ENCODE peak calls at places on chromosomes 3 and 15, in eight cellular contexts. One of them, this sample, is unnamed.
A peak's percentile ranks its signal among the peaks of the same experiment; 100 is the strongest.

GRCh38 chr3:194383276-194383940 is 13.9 kb upstream of the LRRC15 start:
- DNase-seq in thoracic aorta: no peak
- DNase-seq in stimulated activated CD8-positive, alpha-beta memory T cell treated with anti-CD3 and anti-CD28 coated beads, Interleukin-7, amount 100 ng/mL, for 1 hour: no peak
- DNase-seq in activated CD4-positive, alpha-beta T cell treated with anti-CD3 and anti-CD28 coated beads for 24 hours: no peak
- DNase-seq in psoas muscle: no peak
- DNase-seq in HS-5: no peak
- DNase-seq in RWPE1: no peak
- DNase-seq in NCI-H69: no peak
- DNase-seq in this sample: no peak

GRCh38 chr3:175187586-175187985 is 328.5 kb downstream of the NAALADL2 start:
- DNase-seq in thoracic aorta: no peak
- DNase-seq in stimulated activated CD8-positive, alpha-beta memory T cell treated with anti-CD3 and anti-CD28 coated beads, Interleukin-7, amount 100 ng/mL, for 1 hour: no peak
- DNase-seq in activated CD4-positive, alpha-beta T cell treated with anti-CD3 and anti-CD28 coated beads for 24 hours: no peak
- DNase-seq in psoas muscle: no peak
- DNase-seq in HS-5: no peak
- DNase-seq in RWPE1: no peak
- DNase-seq in NCI-H69: no peak
- DNase-seq in this sample: peak; percentile 64

GRCh38 chr15:101437209-101437608 is 52.3 kb downstream of the PCSK6 start:
- DNase-seq in thoracic aorta: no peak
- DNase-seq in stimulated activated CD8-positive, alpha-beta memory T cell treated with anti-CD3 and anti-CD28 coated beads, Interleukin-7, amount 100 ng/mL, for 1 hour: no peak
- DNase-seq in activated CD4-positive, alpha-beta T cell treated with anti-CD3 and anti-CD28 coated beads for 24 hours: no peak
- DNase-seq in psoas muscle: no peak
- DNase-seq in HS-5: no peak
- DNase-seq in RWPE1: no peak
- DNase-seq in NCI-H69: peak; percentile 84
- DNase-seq in this sample: no peak

GRCh38 chr15:74384566-74385441 is 17.4 kb upstream of the CYP11A1 start:
- DNase-seq in thoracic aorta: no peak
- DNase-seq in stimulated activated CD8-positive, alpha-beta memory T cell treated with anti-CD3 and anti-CD28 coated beads, Interleukin-7, amount 100 ng/mL, for 1 hour: no peak
- DNase-seq in activated CD4-positive, alpha-beta T cell treated with anti-CD3 and anti-CD28 coated beads for 24 hours: no peak
- DNase-seq in psoas muscle: no peak
- DNase-seq in HS-5: no peak
- DNase-seq in RWPE1: peak; percentile 84
- DNase-seq in NCI-H69: peak; percentile 18
- DNase-seq in this sample: no peak

GRCh38 chr3:140822381-140823047 is 119.1 kb upstream of the SLC25A36 start:
- DNase-seq in thoracic aorta: no peak
- DNase-seq in stimulated activated CD8-positive, alpha-beta memory T cell treated with anti-CD3 and anti-CD28 coated beads, Interleukin-7, amount 100 ng/mL, for 1 hour: no peak
- DNase-seq in activated CD4-positive, alpha-beta T cell treated with anti-CD3 and anti-CD28 coated beads for 24 hours: no peak
- DNase-seq in psoas muscle: no peak
- DNase-seq in HS-5: no peak
- DNase-seq in RWPE1: no peak
- DNase-seq in NCI-H69: no peak
- DNase-seq in this sample: no peak

GRCh38 chr3:131231710-131232348 is 149.7 kb upstream of the NUDT16 start:
- DNase-seq in thoracic aorta: no peak
- DNase-seq in stimulated activated CD8-positive, alpha-beta memory T cell treated with anti-CD3 and anti-CD28 coated beads, Interleukin-7, amount 100 ng/mL, for 1 hour: no peak
- DNase-seq in activated CD4-positive, alpha-beta T cell treated with anti-CD3 and anti-CD28 coated beads for 24 hours: no peak
- DNase-seq in psoas muscle: no peak
- DNase-seq in HS-5: no peak
- DNase-seq in RWPE1: no peak
- DNase-seq in NCI-H69: peak; percentile 2
- DNase-seq in this sample: no peak

GRCh38 chr3:46970391-46971091 is 6.0 kb downstream of the CCDC12 start:
- DNase-seq in thoracic aorta: no peak
- DNase-seq in stimulated activated CD8-positive, alpha-beta memory T cell treated with anti-CD3 and anti-CD28 coated beads, Interleukin-7, amount 100 ng/mL, for 1 hour: no peak
- DNase-seq in activated CD4-positive, alpha-beta T cell treated with anti-CD3 and anti-CD28 coated beads for 24 hours: no peak
- DNase-seq in psoas muscle: peak; percentile 48
- DNase-seq in HS-5: no peak
- DNase-seq in RWPE1: no peak
- DNase-seq in NCI-H69: no peak
- DNase-seq in this sample: no peak

GRCh38 chr15:75731248-75732100 is 18.8 kb upstream of the CSPG4 start:
- DNase-seq in thoracic aorta: no peak
- DNase-seq in stimulated activated CD8-positive, alpha-beta memory T cell treated with anti-CD3 and anti-CD28 coated beads, Interleukin-7, amount 100 ng/mL, for 1 hour: no peak
- DNase-seq in activated CD4-positive, alpha-beta T cell treated with anti-CD3 and anti-CD28 coated beads for 24 hours: no peak
- DNase-seq in psoas muscle: no peak
- DNase-seq in HS-5: no peak
- DNase-seq in RWPE1: no peak
- DNase-seq in NCI-H69: peak; percentile 31
- DNase-seq in this sample: no peak

GRCh38 chr15:82621970-82622369 is 25.2 kb downstream of the CPEB1 start:
- DNase-seq in thoracic aorta: no peak
- DNase-seq in stimulated activated CD8-positive, alpha-beta memory T cell treated with anti-CD3 and anti-CD28 coated beads, Interleukin-7, amount 100 ng/mL, for 1 hour: no peak
- DNase-seq in activated CD4-positive, alpha-beta T cell treated with anti-CD3 and anti-CD28 coated beads for 24 hours: no peak
- DNase-seq in psoas muscle: no peak
- DNase-seq in HS-5: no peak
- DNase-seq in RWPE1: no peak
- DNase-seq in NCI-H69: peak; percentile 5
- DNase-seq in this sample: no peak

GRCh38 chr3:5444253-5444652 is 256.7 kb downstream of the EDEM1 start:
- DNase-seq in thoracic aorta: no peak
- DNase-seq in stimulated activated CD8-positive, alpha-beta memory T cell treated with anti-CD3 and anti-CD28 coated beads, Interleukin-7, amount 100 ng/mL, for 1 hour: no peak
- DNase-seq in activated CD4-positive, alpha-beta T cell treated with anti-CD3 and anti-CD28 coated beads for 24 hours: no peak
- DNase-seq in psoas muscle: no peak
- DNase-seq in HS-5: no peak
- DNase-seq in RWPE1: no peak
- DNase-seq in NCI-H69: no peak
- DNase-seq in this sample: no peak

GRCh38 chr3:173025941-173026340 is 115.1 kb downstream of the SPATA16 start:
- DNase-seq in thoracic aorta: no peak
- DNase-seq in stimulated activated CD8-positive, alpha-beta memory T cell treated with anti-CD3 and anti-CD28 coated beads, Interleukin-7, amount 100 ng/mL, for 1 hour: no peak
- DNase-seq in activated CD4-positive, alpha-beta T cell treated with anti-CD3 and anti-CD28 coated beads for 24 hours: no peak
- DNase-seq in psoas muscle: no peak
- DNase-seq in HS-5: no peak
- DNase-seq in RWPE1: no peak
- DNase-seq in NCI-H69: no peak
- DNase-seq in this sample: no peak

GRCh38 chr15:26580943-26581342 is 191.9 kb downstream of the GABRB3 start:
- DNase-seq in thoracic aorta: no peak
- DNase-seq in stimulated activated CD8-positive, alpha-beta memory T cell treated with anti-CD3 and anti-CD28 coated beads, Interleukin-7, amount 100 ng/mL, for 1 hour: no peak
- DNase-seq in activated CD4-positive, alpha-beta T cell treated with anti-CD3 and anti-CD28 coated beads for 24 hours: no peak
- DNase-seq in psoas muscle: no peak
- DNase-seq in HS-5: no peak
- DNase-seq in RWPE1: no peak
- DNase-seq in NCI-H69: no peak
- DNase-seq in this sample: no peak

GRCh38 chr3:71254251-71254650 is 329.3 kb downstream of the FOXP1 start:
- DNase-seq in thoracic aorta: no peak
- DNase-seq in stimulated activated CD8-positive, alpha-beta memory T cell treated with anti-CD3 and anti-CD28 coated beads, Interleukin-7, amount 100 ng/mL, for 1 hour: no peak
- DNase-seq in activated CD4-positive, alpha-beta T cell treated with anti-CD3 and anti-CD28 coated beads for 24 hours: no peak
- DNase-seq in psoas muscle: no peak
- DNase-seq in HS-5: no peak
- DNase-seq in RWPE1: no peak
- DNase-seq in NCI-H69: no peak
- DNase-seq in this sample: no peak

GRCh38 chr15:64284037-64284436 is 71.9 kb downstream of the CSNK1G1 start:
- DNase-seq in thoracic aorta: no peak
- DNase-seq in stimulated activated CD8-positive, alpha-beta memory T cell treated with anti-CD3 and anti-CD28 coated beads, Interleukin-7, amount 100 ng/mL, for 1 hour: no peak
- DNase-seq in activated CD4-positive, alpha-beta T cell treated with anti-CD3 and anti-CD28 coated beads for 24 hours: no peak
- DNase-seq in psoas muscle: no peak
- DNase-seq in HS-5: peak; percentile 19
- DNase-seq in RWPE1: no peak
- DNase-seq in NCI-H69: no peak
- DNase-seq in this sample: no peak

GRCh38 chr3:107641572-107642307 is 119.0 kb downstream of the BBX start:
- DNase-seq in thoracic aorta: no peak
- DNase-seq in stimulated activated CD8-positive, alpha-beta memory T cell treated with anti-CD3 and anti-CD28 coated beads, Interleukin-7, amount 100 ng/mL, for 1 hour: no peak
- DNase-seq in activated CD4-positive, alpha-beta T cell treated with anti-CD3 and anti-CD28 coated beads for 24 hours: no peak
- DNase-seq in psoas muscle: no peak
- DNase-seq in HS-5: no peak
- DNase-seq in RWPE1: no peak
- DNase-seq in NCI-H69: peak; percentile 2
- DNase-seq in this sample: no peak

GRCh38 chr3:138297059-138297607 is 32.5 kb downstream of the NME9 start:
- DNase-seq in thoracic aorta: no peak
- DNase-seq in stimulated activated CD8-positive, alpha-beta memory T cell treated with anti-CD3 and anti-CD28 coated beads, Interleukin-7, amount 100 ng/mL, for 1 hour: no peak
- DNase-seq in activated CD4-positive, alpha-beta T cell treated with anti-CD3 and anti-CD28 coated beads for 24 hours: no peak
- DNase-seq in psoas muscle: no peak
- DNase-seq in HS-5: no peak
- DNase-seq in RWPE1: no peak
- DNase-seq in NCI-H69: no peak
- DNase-seq in this sample: no peak

GRCh38 chr3:73614385-73614784 is 10.4 kb downstream of the PDZRN3 start:
- DNase-seq in thoracic aorta: no peak
- DNase-seq in stimulated activated CD8-positive, alpha-beta memory T cell treated with anti-CD3 and anti-CD28 coated beads, Interleukin-7, amount 100 ng/mL, for 1 hour: no peak
- DNase-seq in activated CD4-positive, alpha-beta T cell treated with anti-CD3 and anti-CD28 coated beads for 24 hours: no peak
- DNase-seq in psoas muscle: peak; percentile 24
- DNase-seq in HS-5: peak; percentile 31
- DNase-seq in RWPE1: no peak
- DNase-seq in NCI-H69: peak; percentile 4
- DNase-seq in this sample: no peak

GRCh38 chr3:134601539-134602439 is 49.0 kb downstream of the KY start:
- DNase-seq in thoracic aorta: no peak
- DNase-seq in stimulated activated CD8-positive, alpha-beta memory T cell treated with anti-CD3 and anti-CD28 coated beads, Interleukin-7, amount 100 ng/mL, for 1 hour: no peak
- DNase-seq in activated CD4-positive, alpha-beta T cell treated with anti-CD3 and anti-CD28 coated beads for 24 hours: no peak
- DNase-seq in psoas muscle: no peak
- DNase-seq in HS-5: no peak
- DNase-seq in RWPE1: no peak
- DNase-seq in NCI-H69: peak; percentile 66
- DNase-seq in this sample: peak; percentile 81

GRCh38 chr3:172749201-172749965 is 1.1 kb upstream of the ECT2 start:
- DNase-seq in thoracic aorta: peak; percentile 7
- DNase-seq in stimulated activated CD8-positive, alpha-beta memory T cell treated with anti-CD3 and anti-CD28 coated beads, Interleukin-7, amount 100 ng/mL, for 1 hour: no peak
- DNase-seq in activated CD4-positive, alpha-beta T cell treated with anti-CD3 and anti-CD28 coated beads for 24 hours: no peak
- DNase-seq in psoas muscle: no peak
- DNase-seq in HS-5: peak; percentile 87
- DNase-seq in RWPE1: peak; percentile 75
- DNase-seq in NCI-H69: peak; percentile 95
- DNase-seq in this sample: no peak

GRCh38 chr3:20305647-20306046 is 119.6 kb upstream of the SGO1 start:
- DNase-seq in thoracic aorta: no peak
- DNase-seq in stimulated activated CD8-positive, alpha-beta memory T cell treated with anti-CD3 and anti-CD28 coated beads, Interleukin-7, amount 100 ng/mL, for 1 hour: no peak
- DNase-seq in activated CD4-positive, alpha-beta T cell treated with anti-CD3 and anti-CD28 coated beads for 24 hours: no peak
- DNase-seq in psoas muscle: no peak
- DNase-seq in HS-5: no peak
- DNase-seq in RWPE1: no peak
- DNase-seq in NCI-H69: no peak
- DNase-seq in this sample: no peak

GRCh38 chr3:157921767-157922166 is 184.5 kb downstream of the SHOX2 start:
- DNase-seq in thoracic aorta: no peak
- DNase-seq in stimulated activated CD8-positive, alpha-beta memory T cell treated with anti-CD3 and anti-CD28 coated beads, Interleukin-7, amount 100 ng/mL, for 1 hour: no peak
- DNase-seq in activated CD4-positive, alpha-beta T cell treated with anti-CD3 and anti-CD28 coated beads for 24 hours: no peak
- DNase-seq in psoas muscle: no peak
- DNase-seq in HS-5: no peak
- DNase-seq in RWPE1: no peak
- DNase-seq in NCI-H69: peak; percentile 66
- DNase-seq in this sample: peak; percentile 31

GRCh38 chr3:142960322-142960850 is 3.1 kb downstream of the PAQR9 start:
- DNase-seq in thoracic aorta: no peak
- DNase-seq in stimulated activated CD8-positive, alpha-beta memory T cell treated with anti-CD3 and anti-CD28 coated beads, Interleukin-7, amount 100 ng/mL, for 1 hour: no peak
- DNase-seq in activated CD4-positive, alpha-beta T cell treated with anti-CD3 and anti-CD28 coated beads for 24 hours: no peak
- DNase-seq in psoas muscle: no peak
- DNase-seq in HS-5: no peak
- DNase-seq in RWPE1: no peak
- DNase-seq in NCI-H69: peak; percentile 37
- DNase-seq in this sample: no peak

GRCh38 chr3:72079369-72079872 is 294.5 kb upstream of the PROK2 start:
- DNase-seq in thoracic aorta: no peak
- DNase-seq in stimulated activated CD8-positive, alpha-beta memory T cell treated with anti-CD3 and anti-CD28 coated beads, Interleukin-7, amount 100 ng/mL, for 1 hour: no peak
- DNase-seq in activated CD4-positive, alpha-beta T cell treated with anti-CD3 and anti-CD28 coated beads for 24 hours: no peak
- DNase-seq in psoas muscle: no peak
- DNase-seq in HS-5: no peak
- DNase-seq in RWPE1: no peak
- DNase-seq in NCI-H69: no peak
- DNase-seq in this sample: no peak

GRCh38 chr3:157376596-157377300 is 59.9 kb upstream of the PTX3 start:
- DNase-seq in thoracic aorta: no peak
- DNase-seq in stimulated activated CD8-positive, alpha-beta memory T cell treated with anti-CD3 and anti-CD28 coated beads, Interleukin-7, amount 100 ng/mL, for 1 hour: no peak
- DNase-seq in activated CD4-positive, alpha-beta T cell treated with anti-CD3 and anti-CD28 coated beads for 24 hours: no peak
- DNase-seq in psoas muscle: no peak
- DNase-seq in HS-5: no peak
- DNase-seq in RWPE1: no peak
- DNase-seq in NCI-H69: no peak
- DNase-seq in this sample: peak; percentile 41

GRCh38 chr3:126341755-126342150 is 15.5 kb downstream of the KLF15 start:
- DNase-seq in thoracic aorta: no peak
- DNase-seq in stimulated activated CD8-positive, alpha-beta memory T cell treated with anti-CD3 and anti-CD28 coated beads, Interleukin-7, amount 100 ng/mL, for 1 hour: no peak
- DNase-seq in activated CD4-positive, alpha-beta T cell treated with anti-CD3 and anti-CD28 coated beads for 24 hours: no peak
- DNase-seq in psoas muscle: no peak
- DNase-seq in HS-5: no peak
- DNase-seq in RWPE1: no peak
- DNase-seq in NCI-H69: no peak
- DNase-seq in this sample: no peak

GRCh38 chr3:175951047-175951694 is 1092.0 kb downstream of the NAALADL2 start:
- DNase-seq in thoracic aorta: no peak
- DNase-seq in stimulated activated CD8-positive, alpha-beta memory T cell treated with anti-CD3 and anti-CD28 coated beads, Interleukin-7, amount 100 ng/mL, for 1 hour: no peak
- DNase-seq in activated CD4-positive, alpha-beta T cell treated with anti-CD3 and anti-CD28 coated beads for 24 hours: no peak
- DNase-seq in psoas muscle: no peak
- DNase-seq in HS-5: peak; percentile 22
- DNase-seq in RWPE1: peak; percentile 18
- DNase-seq in NCI-H69: no peak
- DNase-seq in this sample: peak; percentile 34

GRCh38 chr15:66253296-66253642 is 281 bp downstream of the MEGF11 start:
- DNase-seq in thoracic aorta: no peak
- DNase-seq in stimulated activated CD8-positive, alpha-beta memory T cell treated with anti-CD3 and anti-CD28 coated beads, Interleukin-7, amount 100 ng/mL, for 1 hour: no peak
- DNase-seq in activated CD4-positive, alpha-beta T cell treated with anti-CD3 and anti-CD28 coated beads for 24 hours: no peak
- DNase-seq in psoas muscle: no peak
- DNase-seq in HS-5: no peak
- DNase-seq in RWPE1: no peak
- DNase-seq in NCI-H69: peak; percentile 80
- DNase-seq in this sample: no peak

GRCh38 chr3:65048151-65048550 is 360.4 kb upstream of the ADAMTS9 start:
- DNase-seq in thoracic aorta: no peak
- DNase-seq in stimulated activated CD8-positive, alpha-beta memory T cell treated with anti-CD3 and anti-CD28 coated beads, Interleukin-7, amount 100 ng/mL, for 1 hour: no peak
- DNase-seq in activated CD4-positive, alpha-beta T cell treated with anti-CD3 and anti-CD28 coated beads for 24 hours: no peak
- DNase-seq in psoas muscle: no peak
- DNase-seq in HS-5: no peak
- DNase-seq in RWPE1: no peak
- DNase-seq in NCI-H69: no peak
- DNase-seq in this sample: no peak

GRCh38 chr3:73542127-73542526 is 82.6 kb downstream of the PDZRN3 start:
- DNase-seq in thoracic aorta: no peak
- DNase-seq in stimulated activated CD8-positive, alpha-beta memory T cell treated with anti-CD3 and anti-CD28 coated beads, Interleukin-7, amount 100 ng/mL, for 1 hour: no peak
- DNase-seq in activated CD4-positive, alpha-beta T cell treated with anti-CD3 and anti-CD28 coated beads for 24 hours: no peak
- DNase-seq in psoas muscle: no peak
- DNase-seq in HS-5: no peak
- DNase-seq in RWPE1: peak; percentile 17
- DNase-seq in NCI-H69: peak; percentile 53
- DNase-seq in this sample: no peak

GRCh38 chr15:52256930-52257733 is 38.5 kb downstream of the MYO5C start:
- DNase-seq in thoracic aorta: no peak
- DNase-seq in stimulated activated CD8-positive, alpha-beta memory T cell treated with anti-CD3 and anti-CD28 coated beads, Interleukin-7, amount 100 ng/mL, for 1 hour: no peak
- DNase-seq in activated CD4-positive, alpha-beta T cell treated with anti-CD3 and anti-CD28 coated beads for 24 hours: no peak
- DNase-seq in psoas muscle: no peak
- DNase-seq in HS-5: no peak
- DNase-seq in RWPE1: no peak
- DNase-seq in NCI-H69: no peak
- DNase-seq in this sample: no peak

GRCh38 chr3:3800685-3801509 is 1.7 kb downstream of the LRRN1 start:
- DNase-seq in thoracic aorta: no peak
- DNase-seq in stimulated activated CD8-positive, alpha-beta memory T cell treated with anti-CD3 and anti-CD28 coated beads, Interleukin-7, amount 100 ng/mL, for 1 hour: no peak
- DNase-seq in activated CD4-positive, alpha-beta T cell treated with anti-CD3 and anti-CD28 coated beads for 24 hours: no peak
- DNase-seq in psoas muscle: peak; percentile 42
- DNase-seq in HS-5: no peak
- DNase-seq in RWPE1: no peak
- DNase-seq in NCI-H69: peak; percentile 31
- DNase-seq in this sample: no peak

GRCh38 chr15:101578443-101578894 is 73.7 kb downstream of the TM2D3 start:
- DNase-seq in thoracic aorta: no peak
- DNase-seq in stimulated activated CD8-positive, alpha-beta memory T cell treated with anti-CD3 and anti-CD28 coated beads, Interleukin-7, amount 100 ng/mL, for 1 hour: no peak
- DNase-seq in activated CD4-positive, alpha-beta T cell treated with anti-CD3 and anti-CD28 coated beads for 24 hours: no peak
- DNase-seq in psoas muscle: peak; percentile 40
- DNase-seq in HS-5: no peak
- DNase-seq in RWPE1: no peak
- DNase-seq in NCI-H69: peak; percentile 26
- DNase-seq in this sample: no peak

GRCh38 chr3:12508316-12508715 is 24.0 kb downstream of the TSEN2 start:
- DNase-seq in thoracic aorta: peak; percentile 59
- DNase-seq in stimulated activated CD8-positive, alpha-beta memory T cell treated with anti-CD3 and anti-CD28 coated beads, Interleukin-7, amount 100 ng/mL, for 1 hour: no peak
- DNase-seq in activated CD4-positive, alpha-beta T cell treated with anti-CD3 and anti-CD28 coated beads for 24 hours: no peak
- DNase-seq in psoas muscle: peak; percentile 21
- DNase-seq in HS-5: peak; percentile 96
- DNase-seq in RWPE1: peak; percentile 79
- DNase-seq in NCI-H69: no peak
- DNase-seq in this sample: no peak

GRCh38 chr15:60591491-60592385 is 112.8 kb upstream of the ICE2 start:
- DNase-seq in thoracic aorta: no peak
- DNase-seq in stimulated activated CD8-positive, alpha-beta memory T cell treated with anti-CD3 and anti-CD28 coated beads, Interleukin-7, amount 100 ng/mL, for 1 hour: no peak
- DNase-seq in activated CD4-positive, alpha-beta T cell treated with anti-CD3 and anti-CD28 coated beads for 24 hours: no peak
- DNase-seq in psoas muscle: peak; percentile 69
- DNase-seq in HS-5: no peak
- DNase-seq in RWPE1: peak; percentile 21
- DNase-seq in NCI-H69: peak; percentile 63
- DNase-seq in this sample: no peak